ENCODE peak calls at places on chromosomes 7 and 10, in four cellular contexts. V is activated CD8-positive, alpha-beta T cell treated with anti-CD3 and anti-CD28 coated beads for 36 hours; P is mesothelial cell of epicardium; J is HCT116. I is an unnamed sample.
A peak's percentile ranks its signal among the peaks of the same experiment; 100 is the strongest.

GRCh38 chr10:94005050-94005449 is 11.3 kb downstream of the PLCE1 start:
- DNase-seq in V (no peak), P (no peak), J (no peak), I (peak; percentile 41)

GRCh38 chr7:130994378-130995115 is 260.5 kb upstream of the KLF14 start:
- DNase-seq in V (no peak), P (no peak), J (no peak), I (peak; percentile 67)

GRCh38 chr7:150846291-150847115 is 5.8 kb upstream of the AOC1 start:
- DNase-seq in V (no peak), P (no peak), J (no peak), I (no peak)

GRCh38 chr7:113394856-113395255 is 276.5 kb upstream of the SMIM30 start:
- DNase-seq in V (no peak), P (no peak), J (no peak), I (no peak)

GRCh38 chr10:92990615-92991014 is 70.0 kb upstream of the CYP26C1 start:
- DNase-seq in V (peak; percentile 57), P (no peak), J (no peak), I (peak; percentile 33)

GRCh38 chr7:92135490-92135889 is 1.2 kb upstream of the CYP51A1 start:
- DNase-seq in V (no peak), P (no peak), J (no peak), I (no peak)

GRCh38 chr10:28922127-28922526 is 244.8 kb downstream of the BAMBI start:
- DNase-seq in V (no peak), P (no peak), J (no peak), I (peak; percentile 10)

GRCh38 chr7:70654146-70654545 is 477.8 kb upstream of the GALNT17 start:
- DNase-seq in V (no peak), P (no peak), J (no peak), I (no peak)

GRCh38 chr7:114957434-114957833 is 35.5 kb downstream of the MDFIC start:
- DNase-seq in V (no peak), P (no peak), J (no peak), I (no peak)

GRCh38 chr10:63005246-63005645 is 127.9 kb upstream of the NRBF2 start:
- DNase-seq in V (no peak), P (no peak), J (no peak), I (peak; percentile 95)

GRCh38 chr7:137696376-137696775 is 150.4 kb downstream of the DGKI start:
- DNase-seq in V (no peak), P (no peak), J (no peak), I (peak; percentile 74)

GRCh38 chr10:47031251-47031952 is 120.2 kb downstream of the PTPN20 start:
- DNase-seq in V (no peak), P (peak; percentile 9), J (peak; percentile 23), I (peak; percentile 53)

GRCh38 chr10:75057680-75058079 is 53.8 kb upstream of the SAMD8 start:
- DNase-seq in V (no peak), P (no peak), J (no peak), I (no peak)

GRCh38 chr7:94094298-94094697 is 90.1 kb upstream of the BET1 start:
- DNase-seq in V (no peak), P (no peak), J (no peak), I (no peak)

GRCh38 chr10:31754803-31755624 is 173.6 kb downstream of the ARHGAP12 start:
- DNase-seq in V (no peak), P (no peak), J (no peak), I (peak; percentile 33)

GRCh38 chr10:87623191-87623590 is 36.5 kb upstream of the PAPSS2 start:
- DNase-seq in V (no peak), P (no peak), J (no peak), I (no peak)
- TF ChIP-seq CTCF in V (no peak), P (no peak), J (no peak), I (no peak)

DNA sequence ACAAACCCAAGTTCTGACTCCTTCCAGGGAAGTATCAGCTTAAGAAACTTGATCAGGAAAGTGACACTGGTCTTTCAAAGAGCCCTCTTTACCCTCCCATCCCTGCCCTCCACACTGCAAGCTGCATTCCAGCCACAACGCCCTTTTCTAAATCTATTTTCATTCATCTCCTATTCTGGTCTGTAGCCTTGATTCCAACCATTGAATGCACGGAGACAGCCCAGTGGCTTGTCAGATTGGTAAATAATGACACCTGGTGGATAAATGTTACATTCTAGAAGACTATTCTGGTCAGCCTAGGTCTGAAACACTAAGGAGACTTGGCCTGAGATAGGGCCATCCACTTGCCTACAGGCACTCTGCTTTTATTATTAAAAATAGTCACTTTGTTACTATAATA is 20.9 kb downstream of the MORN4 start:
- DNase-seq in V (no peak), P (no peak), J (peak; percentile 42), I (peak; percentile 60)
- TF ChIP-seq CTCF in V (no peak), P (no peak), J (peak; percentile 56), I (peak; percentile 36)

GRCh38 chr7:147249956-147250355 is 1133.4 kb downstream of the CNTNAP2 start:
- DNase-seq in V (no peak), P (no peak), J (no peak), I (no peak)
- TF ChIP-seq CTCF in V (no peak), P (no peak), J (no peak), I (no peak)

GRCh38 chr7:141262101-141262819 is 188.4 kb downstream of the TMEM178B start:
- DNase-seq in V (no peak), P (no peak), J (no peak), I (peak; percentile 15)
- TF ChIP-seq CTCF in V (no peak), P (no peak), J (peak; percentile 37), I (peak; percentile 30)

GRCh38 chr7:36967387-36967786 is 243.1 kb upstream of the AOAH start:
- DNase-seq in V (no peak), P (no peak), J (peak; percentile 78), I (peak; percentile 71)
- TF ChIP-seq CTCF in V (peak; percentile 58), P (peak; percentile 74), J (peak; percentile 86), I (peak; percentile 84)

DNA sequence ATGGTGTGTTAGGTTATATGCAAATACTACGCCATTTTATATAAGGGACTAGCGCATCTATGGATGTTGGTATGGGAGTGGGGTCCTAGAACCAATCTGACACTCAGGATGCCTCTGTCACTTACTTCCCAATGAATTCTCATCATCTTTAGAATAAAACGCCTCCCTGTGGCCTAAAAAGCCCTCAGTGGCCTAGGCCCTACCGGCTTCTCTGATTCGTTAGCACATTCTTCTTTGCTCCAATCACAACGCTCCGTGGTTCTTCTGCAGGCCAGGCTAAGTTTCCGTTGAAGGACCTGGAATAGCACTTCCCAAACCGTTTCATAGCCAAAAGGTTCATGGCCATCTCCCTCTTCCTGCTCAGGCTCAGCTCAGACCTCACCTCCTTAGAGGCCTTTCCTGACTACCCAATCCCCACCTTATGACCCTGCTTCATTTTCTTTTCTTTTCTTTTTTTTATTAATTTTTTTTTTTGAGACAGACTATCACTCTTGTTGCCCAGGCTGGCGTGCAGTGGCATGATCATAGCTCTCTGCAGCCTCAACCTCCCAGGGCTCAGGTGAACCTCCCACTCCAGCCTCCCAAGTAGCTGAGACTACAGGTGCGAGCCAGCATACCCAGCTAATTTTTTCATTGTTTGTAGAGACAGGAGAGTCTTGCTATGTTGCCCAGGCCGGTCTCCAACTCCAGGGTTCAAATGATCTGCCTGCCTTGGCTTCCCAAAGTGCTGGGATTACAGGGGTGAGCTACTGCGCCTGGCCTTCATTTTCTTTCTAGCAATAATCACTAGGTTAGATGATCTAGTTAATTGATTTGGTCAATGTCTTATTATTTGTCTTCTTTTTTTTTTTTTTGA is 24.5 kb upstream of the YWHAG start:
- DNase-seq in V (no peak), P (no peak), J (peak; percentile 81), I (peak; percentile 38)
- TF ChIP-seq CTCF in V (no peak), P (no peak), J (peak; percentile 28), I (no peak)

GRCh38 chr7:26169271-26169670 is 17.3 kb downstream of the NFE2L3 start:
- DNase-seq in V (no peak), P (no peak), J (no peak), I (no peak)
- TF ChIP-seq CTCF in V (no peak), P (no peak), J (no peak), I (no peak)

I was measured in fibroblast of mammary gland.